ENCODE peak calls at places on chromosome 1, in ten cellular contexts. One of them, this sample, is unnamed.

GRCh38 chr1:235866207-235866912 is at the start of gene LYST:
- DNase-seq in caudate nucleus: peak
- DNase-seq in NCI-H510A treated with DMSO at 0.1 percent for 48 hours: peak
- DNase-seq in NCI-H2081: peak
- DNase-seq in NCI-H446: no peak
- DNase-seq in BJ: no peak
- DNase-seq in NCI-H1092: peak
- DNase-seq in Caki2: peak
- DNase-seq in hippocampal formation: no peak
- DNase-seq in kidney: no peak
- DNase-seq in this sample: no peak

GRCh38 chr1:187933562-187934419 is 1105.0 kb downstream of the PLA2G4A start:
- DNase-seq in caudate nucleus: no peak
- DNase-seq in NCI-H510A treated with DMSO at 0.1 percent for 48 hours: no peak
- DNase-seq in NCI-H2081: no peak
- DNase-seq in NCI-H446: no peak
- DNase-seq in BJ: no peak
- DNase-seq in NCI-H1092: no peak
- DNase-seq in Caki2: no peak
- DNase-seq in hippocampal formation: no peak
- DNase-seq in kidney: no peak
- DNase-seq in this sample: no peak

GRCh38 chr1:228982637-228983036 is 247.4 kb downstream of the RHOU start:
- DNase-seq in caudate nucleus: no peak
- DNase-seq in NCI-H510A treated with DMSO at 0.1 percent for 48 hours: no peak
- DNase-seq in NCI-H2081: no peak
- DNase-seq in NCI-H446: no peak
- DNase-seq in BJ: no peak
- DNase-seq in NCI-H1092: no peak
- DNase-seq in Caki2: no peak
- DNase-seq in hippocampal formation: no peak
- DNase-seq in kidney: no peak
- DNase-seq in this sample: no peak

GRCh38 chr1:88658419-88658818 is 25.7 kb upstream of the PKN2 start:
- DNase-seq in caudate nucleus: no peak
- DNase-seq in NCI-H510A treated with DMSO at 0.1 percent for 48 hours: no peak
- DNase-seq in NCI-H2081: no peak
- DNase-seq in NCI-H446: no peak
- DNase-seq in BJ: no peak
- DNase-seq in NCI-H1092: no peak
- DNase-seq in Caki2: no peak
- DNase-seq in hippocampal formation: no peak
- DNase-seq in kidney: no peak
- DNase-seq in this sample: no peak

GRCh38 chr1:119652587-119652986 is 4.5 kb upstream of the ZNF697 start:
- DNase-seq in caudate nucleus: no peak
- DNase-seq in NCI-H510A treated with DMSO at 0.1 percent for 48 hours: no peak
- DNase-seq in NCI-H2081: no peak
- DNase-seq in NCI-H446: no peak
- DNase-seq in BJ: no peak
- DNase-seq in NCI-H1092: no peak
- DNase-seq in Caki2: no peak
- DNase-seq in hippocampal formation: no peak
- DNase-seq in kidney: no peak
- DNase-seq in this sample: no peak

GRCh38 chr1:17874231-17874630 is 119.1 kb downstream of the ACTL8 start:
- DNase-seq in caudate nucleus: no peak
- DNase-seq in NCI-H510A treated with DMSO at 0.1 percent for 48 hours: no peak
- DNase-seq in NCI-H2081: no peak
- DNase-seq in NCI-H446: no peak
- DNase-seq in BJ: peak
- DNase-seq in NCI-H1092: no peak
- DNase-seq in Caki2: peak
- DNase-seq in hippocampal formation: no peak
- DNase-seq in kidney: no peak
- DNase-seq in this sample: no peak

GRCh38 chr1:157105988-157106812 is 6.6 kb upstream of the ETV3L start:
- DNase-seq in caudate nucleus: no peak
- DNase-seq in NCI-H510A treated with DMSO at 0.1 percent for 48 hours: no peak
- DNase-seq in NCI-H2081: no peak
- DNase-seq in NCI-H446: no peak
- DNase-seq in BJ: peak
- DNase-seq in NCI-H1092: no peak
- DNase-seq in Caki2: peak
- DNase-seq in hippocampal formation: peak
- DNase-seq in kidney: no peak
- DNase-seq in this sample: peak

GRCh38 chr1:232283864-232284263 is 346.1 kb downstream of the SIPA1L2 start:
- DNase-seq in caudate nucleus: no peak
- DNase-seq in NCI-H510A treated with DMSO at 0.1 percent for 48 hours: no peak
- DNase-seq in NCI-H2081: no peak
- DNase-seq in NCI-H446: no peak
- DNase-seq in BJ: no peak
- DNase-seq in NCI-H1092: peak
- DNase-seq in Caki2: no peak
- DNase-seq in hippocampal formation: no peak
- DNase-seq in kidney: peak
- DNase-seq in this sample: no peak

GRCh38 chr1:62286778-62287224 is 32.4 kb downstream of the KANK4 start:
- DNase-seq in caudate nucleus: no peak
- DNase-seq in NCI-H510A treated with DMSO at 0.1 percent for 48 hours: peak
- DNase-seq in NCI-H2081: peak
- DNase-seq in NCI-H446: no peak
- DNase-seq in BJ: no peak
- DNase-seq in NCI-H1092: no peak
- DNase-seq in Caki2: no peak
- DNase-seq in hippocampal formation: no peak
- DNase-seq in kidney: no peak
- DNase-seq in this sample: no peak

GRCh38 chr1:157771666-157772425 is 5.1 kb downstream of the FCRL2 start:
- DNase-seq in caudate nucleus: no peak
- DNase-seq in NCI-H510A treated with DMSO at 0.1 percent for 48 hours: no peak
- DNase-seq in NCI-H2081: no peak
- DNase-seq in NCI-H446: no peak
- DNase-seq in BJ: no peak
- DNase-seq in NCI-H1092: no peak
- DNase-seq in Caki2: no peak
- DNase-seq in hippocampal formation: no peak
- DNase-seq in kidney: no peak
- DNase-seq in this sample: no peak

GRCh38 chr1:4585216-4585615 is 69.2 kb upstream of the AJAP1 start:
- DNase-seq in caudate nucleus: no peak
- DNase-seq in NCI-H510A treated with DMSO at 0.1 percent for 48 hours: no peak
- DNase-seq in NCI-H2081: no peak
- DNase-seq in NCI-H446: no peak
- DNase-seq in BJ: no peak
- DNase-seq in NCI-H1092: no peak
- DNase-seq in Caki2: no peak
- DNase-seq in hippocampal formation: no peak
- DNase-seq in kidney: peak
- DNase-seq in this sample: no peak

GRCh38 chr1:30757196-30757949 is at the start of gene LAPTM5:
- DNase-seq in caudate nucleus: no peak
- DNase-seq in NCI-H510A treated with DMSO at 0.1 percent for 48 hours: no peak
- DNase-seq in NCI-H2081: no peak
- DNase-seq in NCI-H446: no peak
- DNase-seq in BJ: no peak
- DNase-seq in NCI-H1092: no peak
- DNase-seq in Caki2: no peak
- DNase-seq in hippocampal formation: no peak
- DNase-seq in kidney: peak
- DNase-seq in this sample: no peak

GRCh38 chr1:115717541-115717940 is 51.0 kb downstream of the CASQ2 start:
- DNase-seq in caudate nucleus: no peak
- DNase-seq in NCI-H510A treated with DMSO at 0.1 percent for 48 hours: no peak
- DNase-seq in NCI-H2081: peak
- DNase-seq in NCI-H446: peak
- DNase-seq in BJ: no peak
- DNase-seq in NCI-H1092: no peak
- DNase-seq in Caki2: peak
- DNase-seq in hippocampal formation: peak
- DNase-seq in kidney: no peak
- DNase-seq in this sample: no peak

GRCh38 chr1:241639653-241640148 is 468 bp downstream of the CHML start:
- DNase-seq in caudate nucleus: no peak
- DNase-seq in NCI-H510A treated with DMSO at 0.1 percent for 48 hours: no peak
- DNase-seq in NCI-H2081: peak
- DNase-seq in NCI-H446: no peak
- DNase-seq in BJ: no peak
- DNase-seq in NCI-H1092: peak
- DNase-seq in Caki2: peak
- DNase-seq in hippocampal formation: no peak
- DNase-seq in kidney: peak
- DNase-seq in this sample: peak

GRCh38 chr1:27488523-27489138 is 1.3 kb downstream of the WASF2 start:
- DNase-seq in caudate nucleus: no peak
- DNase-seq in NCI-H510A treated with DMSO at 0.1 percent for 48 hours: no peak
- DNase-seq in NCI-H2081: no peak
- DNase-seq in NCI-H446: no peak
- DNase-seq in BJ: no peak
- DNase-seq in NCI-H1092: no peak
- DNase-seq in Caki2: peak
- DNase-seq in hippocampal formation: no peak
- DNase-seq in kidney: no peak
- DNase-seq in this sample: no peak

GRCh38 chr1:209675567-209676154 is 449 bp downstream of the G0S2 start:
- DNase-seq in caudate nucleus: peak
- DNase-seq in NCI-H510A treated with DMSO at 0.1 percent for 48 hours: peak
- DNase-seq in NCI-H2081: no peak
- DNase-seq in NCI-H446: no peak
- DNase-seq in BJ: no peak
- DNase-seq in NCI-H1092: peak
- DNase-seq in Caki2: no peak
- DNase-seq in hippocampal formation: peak
- DNase-seq in kidney: peak
- DNase-seq in this sample: peak

GRCh38 chr1:1989759-1990158 is 13.8 kb downstream of the CFAP74 start:
- DNase-seq in caudate nucleus: no peak
- DNase-seq in NCI-H510A treated with DMSO at 0.1 percent for 48 hours: no peak
- DNase-seq in NCI-H2081: no peak
- DNase-seq in NCI-H446: no peak
- DNase-seq in BJ: no peak
- DNase-seq in NCI-H1092: no peak
- DNase-seq in Caki2: no peak
- DNase-seq in hippocampal formation: no peak
- DNase-seq in kidney: no peak
- DNase-seq in this sample: no peak